ENCODE peak calls at places on chromosome X, in seven cellular contexts. X, C, Z, Y, S, H and F are unnamed samples.

GRCh38 chrX:19593684-19594083 is 78.4 kb upstream of the MAP3K15 start:
- DNase-seq in X (no peak), C (no peak), Z (peak), Y (no peak), S (peak), H (no peak), F (peak)

GRCh38 chrX:34371740-34372139 is 239.6 kb upstream of the FAM47A start:
- DNase-seq in X (no peak), C (no peak), Z (no peak), Y (no peak), S (no peak), H (no peak), F (no peak)

GRCh38 chrX:46710425-46710824 is 48.5 kb downstream of the SLC9A7 start:
- DNase-seq in X (no peak), C (no peak), Z (no peak), Y (no peak), S (peak), H (no peak), F (peak)

GRCh38 chrX:4944767-4945166 is 1231.3 kb upstream of the PRKX start:
- DNase-seq in X (no peak), C (no peak), Z (no peak), Y (no peak), S (no peak), H (no peak), F (no peak)

GRCh38 chrX:153764786-153765137 is 713 bp downstream of the PLXNB3 start:
- DNase-seq in X (no peak), C (peak), Z (no peak), Y (no peak), S (no peak), H (no peak), F (no peak)

GRCh38 chrX:69317721-69318120 is 152.5 kb upstream of the PJA1 start:
- DNase-seq in X (no peak), C (no peak), Z (no peak), Y (peak), S (no peak), H (no peak), F (no peak)

GRCh38 chrX:49041683-49042529 is 1.3 kb downstream of the TFE3 start:
- DNase-seq in X (no peak), C (no peak), Z (no peak), Y (no peak), S (peak), H (no peak), F (no peak)

GRCh38 chrX:51494409-51494808 is 2.0 kb downstream of the NUDT11 start:
- DNase-seq in X (no peak), C (no peak), Z (no peak), Y (no peak), S (no peak), H (no peak), F (no peak)

GRCh38 chrX:149060921-149061320 is 444.2 kb downstream of the IDS start:
- DNase-seq in X (no peak), C (no peak), Z (no peak), Y (no peak), S (no peak), H (no peak), F (no peak)

GRCh38 chrX:129760155-129760554 is 19.6 kb upstream of the SASH3 start:
- DNase-seq in X (no peak), C (no peak), Z (no peak), Y (no peak), S (no peak), H (no peak), F (no peak)

GRCh38 chrX:3815896-3816664 is 102.6 kb upstream of the PRKX start:
- DNase-seq in X (peak), C (peak), Z (peak), Y (no peak), S (peak), H (no peak), F (peak)

GRCh38 chrX:154693394-154693793 is 40.0 kb upstream of the CTAG2 start:
- DNase-seq in X (no peak), C (no peak), Z (no peak), Y (no peak), S (no peak), H (no peak), F (no peak)

GRCh38 chrX:153917814-153918213 is 8.2 kb downstream of the ARHGAP4 start:
- DNase-seq in X (no peak), C (no peak), Z (no peak), Y (no peak), S (no peak), H (no peak), F (no peak)

GRCh38 chrX:28649541-28649940 is 62.3 kb downstream of the IL1RAPL1 start:
- DNase-seq in X (no peak), C (no peak), Z (no peak), Y (no peak), S (no peak), H (no peak), F (no peak)

GRCh38 chrX:114924846-114925245 is 92.6 kb downstream of the IL13RA2 start:
- DNase-seq in X (no peak), C (no peak), Z (no peak), Y (no peak), S (peak), H (no peak), F (no peak)

GRCh38 chrX:72268601-72269365 is 8.3 kb downstream of the RPS4X start:
- DNase-seq in X (no peak), C (no peak), Z (no peak), Y (no peak), S (peak), H (no peak), F (no peak)

GRCh38 chrX:134026732-134027311 is 41.4 kb upstream of the GPC3 start:
- DNase-seq in X (peak), C (no peak), Z (peak), Y (no peak), S (no peak), H (no peak), F (peak)

DNA sequence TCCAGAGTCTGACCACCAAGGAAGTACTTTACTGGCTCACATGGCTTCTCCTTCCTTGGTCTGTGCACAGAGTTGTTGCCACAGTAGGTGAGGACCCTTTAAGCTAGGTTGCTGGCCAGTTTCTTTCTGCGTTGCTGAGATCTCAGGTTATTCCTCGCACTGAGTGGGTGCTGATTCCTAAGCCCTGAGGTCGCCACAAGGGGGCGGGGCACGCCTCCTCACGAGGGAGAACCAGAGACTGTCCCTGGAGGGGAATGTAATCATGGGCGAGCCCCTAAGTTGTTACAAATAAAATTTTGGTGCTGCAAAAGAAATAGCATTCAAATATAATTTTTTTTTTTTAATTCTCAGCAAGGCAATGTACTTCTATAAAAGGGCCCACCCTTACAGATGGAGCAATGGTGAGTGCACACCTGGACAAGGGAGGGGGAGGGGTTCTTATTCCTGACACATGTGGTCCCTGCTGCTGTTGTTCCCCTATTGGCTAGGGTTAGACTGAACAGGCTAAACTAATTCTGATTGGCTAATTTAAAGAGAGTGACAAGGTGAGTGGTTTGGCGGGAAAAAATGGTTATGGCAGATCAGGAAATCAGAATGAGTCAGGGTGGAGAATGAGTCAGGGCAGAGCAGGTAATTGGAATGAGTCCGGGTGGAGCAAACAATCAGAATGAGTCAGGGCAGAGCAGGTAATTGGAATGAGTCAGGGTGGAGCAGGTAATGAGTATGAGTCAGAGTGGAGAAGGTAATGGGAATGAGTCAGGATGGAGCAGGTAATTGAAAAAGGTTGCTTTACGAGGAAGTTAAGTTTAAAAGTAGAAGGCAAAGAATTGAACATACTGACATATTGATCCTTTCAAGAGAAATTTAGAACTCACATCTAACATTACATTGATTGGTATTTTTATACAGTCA is 107.5 kb downstream of the VSIG4 start:
- DNase-seq in X (no peak), C (peak), Z (peak), Y (no peak), S (no peak), H (no peak), F (peak)
- TF ChIP-seq CTCF in X (no peak), C (no peak), Z (peak), Y (no peak), S (no peak), H (no peak), F (no peak)

DNA sequence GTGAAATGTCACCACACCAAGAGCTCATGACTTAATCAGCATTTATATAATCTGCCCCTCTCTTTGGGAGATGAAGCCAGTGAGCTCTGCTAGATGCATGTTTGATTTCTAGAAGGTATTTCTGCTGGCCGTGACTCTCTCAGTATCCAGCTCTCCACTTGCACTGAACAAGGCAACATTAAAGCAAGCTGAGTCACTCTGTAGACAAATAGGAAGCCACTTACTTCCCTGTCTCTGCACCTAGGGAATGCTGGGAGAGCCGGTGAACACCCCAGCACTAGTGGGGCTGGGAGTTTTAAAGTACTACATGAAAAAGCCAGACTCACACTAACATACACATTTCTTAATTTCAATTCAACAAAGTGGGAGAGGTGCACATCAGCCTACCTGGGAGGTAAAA is 79.2 kb downstream of the MID1IP1 start:
- DNase-seq in X (no peak), C (no peak), Z (no peak), Y (no peak), S (peak), H (no peak), F (peak)
- TF ChIP-seq CTCF in X (no peak), C (no peak), Z (no peak), Y (no peak), S (no peak), H (no peak), F (no peak)

GRCh38 chrX:103919336-103919682 is 43.1 kb upstream of the TMSB15B start:
- DNase-seq in X (no peak), C (no peak), Z (no peak), Y (no peak), S (peak), H (no peak), F (peak)
- TF ChIP-seq CTCF in X (no peak), C (no peak), Z (peak), Y (no peak), S (peak), H (peak), F (peak)

DNA sequence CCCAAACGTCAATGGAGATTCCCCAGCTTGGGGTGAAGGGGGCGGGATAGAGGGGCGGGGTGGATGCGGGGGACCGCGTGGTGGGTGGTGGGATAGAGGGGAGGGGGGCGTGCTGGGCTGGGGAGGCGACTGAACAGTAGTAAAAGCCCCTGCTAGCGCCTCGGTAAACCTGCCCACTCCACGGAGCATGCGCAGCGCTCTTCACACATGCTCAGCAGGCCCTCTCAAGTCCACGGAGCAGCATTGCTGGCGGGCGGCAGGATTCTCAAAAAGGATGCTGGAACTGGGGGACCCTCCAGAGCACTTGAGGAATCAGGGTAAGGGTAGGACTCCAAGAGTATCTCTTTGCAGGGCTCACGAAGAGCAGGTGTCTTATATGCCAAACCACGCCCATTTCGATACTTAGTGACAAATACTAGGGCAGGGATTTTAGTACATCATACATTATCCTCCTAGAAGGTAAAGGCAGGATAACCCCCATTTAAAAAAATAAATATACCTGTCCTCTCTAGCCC is 378 bp upstream of the RPS6KA6 start:
- DNase-seq in X (peak), C (peak), Z (no peak), Y (no peak), S (peak), H (no peak), F (peak)
- TF ChIP-seq CTCF in X (peak), C (no peak), Z (no peak), Y (no peak), S (no peak), H (no peak), F (no peak)

GRCh38 chrX:43685221-43685620 is 29.1 kb downstream of the MAOA start:
- DNase-seq in X (no peak), C (no peak), Z (no peak), Y (no peak), S (no peak), H (no peak), F (no peak)
- TF ChIP-seq CTCF in X (no peak), C (no peak), Z (no peak), Y (no peak), S (no peak), H (no peak), F (no peak)

GRCh38 chrX:123157586-123157985 is 26.5 kb upstream of the GRIA3 start:
- DNase-seq in X (no peak), C (no peak), Z (no peak), Y (no peak), S (no peak), H (no peak), F (no peak)

GRCh38 chrX:123153846-123154335 is 30.2 kb upstream of the GRIA3 start:
- DNase-seq in X (no peak), C (no peak), Z (no peak), Y (no peak), S (no peak), H (no peak), F (no peak)

GRCh38 chrX:123159403-123159802 is 24.7 kb upstream of the GRIA3 start:
- DNase-seq in X (no peak), C (no peak), Z (no peak), Y (no peak), S (no peak), H (no peak), F (no peak)

DNA sequence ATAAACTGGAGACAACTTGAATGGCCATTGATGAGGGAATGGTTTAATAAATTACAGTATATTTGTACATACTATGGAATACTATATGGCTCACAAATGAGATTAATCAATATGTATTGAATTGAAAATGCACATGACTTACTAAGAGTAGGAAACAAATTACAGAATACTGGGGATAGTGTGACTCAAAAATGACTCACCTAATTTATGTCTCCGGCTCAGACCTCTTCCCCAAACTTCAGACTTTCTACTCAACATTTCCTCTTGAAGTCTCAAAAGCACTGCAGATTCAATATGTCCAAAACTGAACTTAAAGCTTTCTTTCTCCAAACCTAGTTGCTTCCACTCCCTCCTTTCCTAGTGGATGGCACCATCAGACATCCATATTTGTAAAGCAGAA is 28.8 kb upstream of the GRIA3 start:
- DNase-seq in X (no peak), C (no peak), Z (no peak), Y (no peak), S (no peak), H (no peak), F (no peak)
- TF ChIP-seq CTCF in X (no peak), C (no peak), Z (no peak), Y (no peak), S (no peak), H (no peak), F (no peak)

GRCh38 chrX:9312922-9313867 is 151.7 kb upstream of the TBL1X start:
- DNase-seq in X (peak), C (peak), Z (peak), Y (no peak), S (no peak), H (no peak), F (peak)
- TF ChIP-seq CTCF in X (peak), C (peak), Z (peak), Y (no peak), S (peak), H (peak), F (peak)

GRCh38 chrX:139559383-139560042 is 29.0 kb downstream of the F9 start:
- DNase-seq in X (peak), C (no peak), Z (peak), Y (no peak), S (peak), H (no peak), F (peak)
- TF ChIP-seq CTCF in X (peak), C (no peak), Z (peak), Y (no peak), S (peak), H (peak), F (no peak)

DNA sequence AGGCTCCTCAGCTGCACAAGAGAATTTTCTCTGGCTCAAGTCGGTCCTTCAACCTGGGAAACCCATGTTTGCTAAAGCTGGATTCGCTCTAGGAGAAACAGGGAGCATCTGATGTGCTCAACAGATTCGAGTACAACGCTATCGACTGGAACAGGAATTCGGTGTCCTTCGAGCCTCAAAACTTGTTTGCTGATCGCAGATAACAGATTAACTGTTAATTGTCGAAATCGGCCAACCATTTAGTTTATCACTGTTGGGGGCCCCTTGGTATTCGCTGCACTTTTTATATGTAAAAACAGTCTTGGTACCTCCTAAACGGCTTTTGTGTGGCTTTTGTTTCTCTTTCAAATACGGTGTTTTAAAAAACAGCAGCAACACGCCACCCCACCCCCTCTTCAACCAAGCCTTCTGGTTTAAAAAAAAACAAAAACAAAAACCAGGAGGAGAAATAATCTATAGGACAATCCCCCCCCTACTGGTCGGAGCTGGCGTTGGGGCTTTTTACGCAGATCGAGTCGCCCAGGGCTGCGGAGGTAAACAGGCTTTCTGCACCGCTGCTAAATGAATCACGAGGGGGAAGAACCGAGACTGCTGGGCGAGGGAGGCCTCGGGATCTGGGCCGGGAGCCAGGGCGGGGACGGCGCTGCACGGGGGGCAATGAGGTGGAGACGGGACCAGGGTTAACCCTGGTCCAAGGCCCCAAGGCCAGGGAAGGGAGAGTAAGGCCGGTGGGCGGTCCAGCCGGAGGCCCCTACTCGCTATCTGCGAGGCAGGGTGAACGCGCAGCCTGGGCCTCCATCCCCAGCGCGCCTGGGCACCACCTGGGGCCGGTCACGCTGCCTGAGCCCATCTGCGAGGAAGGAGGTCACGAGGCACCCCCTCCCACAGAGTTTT is 71.7 kb upstream of the BCOR start:
- DNase-seq in X (peak), C (peak), Z (peak), Y (no peak), S (no peak), H (no peak), F (peak)
- TF ChIP-seq CTCF in X (peak), C (no peak), Z (peak), Y (no peak), S (peak), H (no peak), F (peak)

GRCh38 chrX:140447150-140447549 is 57.7 kb downstream of the SOX3 start:
- DNase-seq in X (no peak), C (no peak), Z (no peak), Y (no peak), S (no peak), H (no peak), F (no peak)
- TF ChIP-seq CTCF in X (no peak), C (no peak), Z (no peak), Y (no peak), S (no peak), H (no peak), F (no peak)